ENCODE peak calls at places on chromosomes 1 and 21, in four cellular contexts. One of them, this sample, is unnamed.

GRCh38 chr21:44498280-44498964 is 41.6 kb downstream of the KRTAP10-1 start:
- DNase-seq in CD8-positive, alpha-beta memory T cell: no peak
- DNase-seq in suprapubic skin: no peak
- DNase-seq in fibroblast of lung: no peak
- DNase-seq in this sample: no peak

GRCh38 chr1:113124366-113124765 is 51.4 kb downstream of the LRIG2 start:
- DNase-seq in CD8-positive, alpha-beta memory T cell: no peak
- DNase-seq in suprapubic skin: no peak
- DNase-seq in fibroblast of lung: peak; percentile 29
- DNase-seq in this sample: no peak

GRCh38 chr1:20551161-20551560 is 1.2 kb upstream of the FAM43B start:
- DNase-seq in fibroblast of lung: no peak
- DNase-seq in CD8-positive, alpha-beta memory T cell: no peak
- DNase-seq in suprapubic skin: no peak
- DNase-seq in this sample: no peak

GRCh38 chr1:26034504-26035202 is 11.3 kb downstream of the SLC30A2 start:
- DNase-seq in CD8-positive, alpha-beta memory T cell: no peak
- DNase-seq in fibroblast of lung: no peak
- DNase-seq in suprapubic skin: no peak
- DNase-seq in this sample: no peak

GRCh38 chr1:178489399-178489798 is 7.4 kb downstream of the CLEC20A start:
- DNase-seq in fibroblast of lung: no peak
- DNase-seq in CD8-positive, alpha-beta memory T cell: no peak
- DNase-seq in suprapubic skin: no peak
- DNase-seq in this sample: no peak

GRCh38 chr21:31524140-31524539 is 135.4 kb upstream of the SOD1 start:
- DNase-seq in CD8-positive, alpha-beta memory T cell: no peak
- DNase-seq in fibroblast of lung: no peak
- DNase-seq in suprapubic skin: no peak
- DNase-seq in this sample: no peak

GRCh38 chr1:85134583-85135455 is 66.0 kb downstream of the SYDE2 start:
- DNase-seq in fibroblast of lung: no peak
- DNase-seq in suprapubic skin: no peak
- DNase-seq in CD8-positive, alpha-beta memory T cell: no peak
- DNase-seq in this sample: peak; percentile 88

GRCh38 chr1:27099154-27099903 is 55.6 kb downstream of the SLC9A1 start:
- DNase-seq in CD8-positive, alpha-beta memory T cell: no peak
- DNase-seq in fibroblast of lung: peak; percentile 71
- DNase-seq in suprapubic skin: no peak
- DNase-seq in this sample: peak; percentile 90

GRCh38 chr1:100141192-100141591 is 8.2 kb downstream of the TRMT13 start:
- DNase-seq in suprapubic skin: no peak
- DNase-seq in fibroblast of lung: no peak
- DNase-seq in CD8-positive, alpha-beta memory T cell: no peak
- DNase-seq in this sample: no peak

GRCh38 chr1:54227091-54227602 is 27.2 kb downstream of the MRPL37 start:
- DNase-seq in suprapubic skin: no peak
- DNase-seq in CD8-positive, alpha-beta memory T cell: no peak
- DNase-seq in fibroblast of lung: peak; percentile 75
- DNase-seq in this sample: peak; percentile 62

GRCh38 chr1:22318279-22318983 is 133.2 kb upstream of the ZBTB40 start:
- DNase-seq in fibroblast of lung: no peak
- DNase-seq in suprapubic skin: no peak
- DNase-seq in CD8-positive, alpha-beta memory T cell: no peak
- DNase-seq in this sample: no peak

GRCh38 chr21:46122758-46123683 is 25.1 kb downstream of the COL6A2 start:
- DNase-seq in CD8-positive, alpha-beta memory T cell: no peak
- DNase-seq in suprapubic skin: peak; percentile 52
- DNase-seq in fibroblast of lung: no peak
- DNase-seq in this sample: no peak

GRCh38 chr1:31198591-31198990 is 41.1 kb downstream of the NKAIN1 start:
- DNase-seq in suprapubic skin: no peak
- DNase-seq in fibroblast of lung: no peak
- DNase-seq in CD8-positive, alpha-beta memory T cell: no peak
- DNase-seq in this sample: no peak

GRCh38 chr1:54381524-54381923 is 24.7 kb downstream of the SSBP3 start:
- DNase-seq in CD8-positive, alpha-beta memory T cell: no peak
- DNase-seq in suprapubic skin: no peak
- DNase-seq in fibroblast of lung: no peak
- DNase-seq in this sample: no peak

GRCh38 chr1:19087737-19088594 is 122.1 kb downstream of the UBR4 start:
- DNase-seq in fibroblast of lung: no peak
- DNase-seq in CD8-positive, alpha-beta memory T cell: no peak
- DNase-seq in suprapubic skin: no peak
- DNase-seq in this sample: no peak

GRCh38 chr1:75969550-75969949 is 37.3 kb upstream of the ASB17 start:
- DNase-seq in CD8-positive, alpha-beta memory T cell: no peak
- DNase-seq in fibroblast of lung: no peak
- DNase-seq in suprapubic skin: no peak
- DNase-seq in this sample: no peak

GRCh38 chr21:32994305-32994704 is 31.4 kb upstream of the OLIG2 start:
- DNase-seq in CD8-positive, alpha-beta memory T cell: no peak
- DNase-seq in fibroblast of lung: peak; percentile 2
- DNase-seq in suprapubic skin: no peak
- DNase-seq in this sample: peak; percentile 49

GRCh38 chr1:153356392-153357075 is 1.1 kb upstream of the S100A9 start:
- DNase-seq in CD8-positive, alpha-beta memory T cell: no peak
- DNase-seq in fibroblast of lung: no peak
- DNase-seq in suprapubic skin: no peak
- DNase-seq in this sample: no peak

GRCh38 chr1:72690871-72691270 is 408.5 kb upstream of the NEGR1 start:
- DNase-seq in suprapubic skin: no peak
- DNase-seq in fibroblast of lung: no peak
- DNase-seq in CD8-positive, alpha-beta memory T cell: no peak
- DNase-seq in this sample: no peak

GRCh38 chr1:152185544-152186391 is 26.7 kb upstream of the RPTN start:
- DNase-seq in CD8-positive, alpha-beta memory T cell: peak; percentile 36
- DNase-seq in fibroblast of lung: peak; percentile 61
- DNase-seq in suprapubic skin: no peak
- DNase-seq in this sample: peak; percentile 76

GRCh38 chr21:29822064-29822463 is 117.7 kb downstream of the GRIK1 start:
- DNase-seq in CD8-positive, alpha-beta memory T cell: no peak
- DNase-seq in suprapubic skin: no peak
- DNase-seq in fibroblast of lung: no peak
- DNase-seq in this sample: no peak

GRCh38 chr1:19862944-19863343 is 19.3 kb upstream of the OTUD3 start:
- DNase-seq in fibroblast of lung: no peak
- DNase-seq in CD8-positive, alpha-beta memory T cell: no peak
- DNase-seq in suprapubic skin: no peak
- DNase-seq in this sample: no peak

GRCh38 chr1:22780696-22781095 is 70.1 kb downstream of the EPHB2 start:
- DNase-seq in CD8-positive, alpha-beta memory T cell: no peak
- DNase-seq in suprapubic skin: no peak
- DNase-seq in fibroblast of lung: no peak
- DNase-seq in this sample: no peak

GRCh38 chr1:231382426-231382825 is 39.7 kb downstream of the EGLN1 start:
- DNase-seq in suprapubic skin: no peak
- DNase-seq in fibroblast of lung: no peak
- DNase-seq in CD8-positive, alpha-beta memory T cell: no peak
- DNase-seq in this sample: no peak

GRCh38 chr1:156499703-156500577 is 635 bp downstream of the MEF2D start:
- DNase-seq in fibroblast of lung: no peak
- DNase-seq in suprapubic skin: peak; percentile 86
- DNase-seq in CD8-positive, alpha-beta memory T cell: no peak
- DNase-seq in this sample: peak; percentile 71

GRCh38 chr1:181131255-181131901 is 42.9 kb downstream of the IER5 start:
- DNase-seq in suprapubic skin: no peak
- DNase-seq in fibroblast of lung: no peak
- DNase-seq in CD8-positive, alpha-beta memory T cell: no peak
- DNase-seq in this sample: no peak

GRCh38 chr1:205504311-205505075 is at the start of gene CDK18:
- DNase-seq in CD8-positive, alpha-beta memory T cell: peak; percentile 23
- DNase-seq in fibroblast of lung: peak; percentile 32
- DNase-seq in suprapubic skin: no peak
- DNase-seq in this sample: peak; percentile 36

GRCh38 chr1:103953386-103953785 is 203.7 kb downstream of the AMY1C start:
- DNase-seq in fibroblast of lung: no peak
- DNase-seq in CD8-positive, alpha-beta memory T cell: no peak
- DNase-seq in suprapubic skin: no peak
- DNase-seq in this sample: peak; percentile 16

GRCh38 chr1:13699510-13699909 is 478 bp upstream of the PRDM2 start:
- DNase-seq in fibroblast of lung: peak; percentile 21
- DNase-seq in CD8-positive, alpha-beta memory T cell: no peak
- DNase-seq in suprapubic skin: no peak
- DNase-seq in this sample: no peak

GRCh38 chr1:214209260-214209808 is 71.6 kb upstream of the SMYD2 start:
- DNase-seq in suprapubic skin: no peak
- DNase-seq in fibroblast of lung: no peak
- DNase-seq in CD8-positive, alpha-beta memory T cell: no peak
- DNase-seq in this sample: no peak

GRCh38 chr1:54278941-54279422 is 79.0 kb downstream of the MRPL37 start:
- DNase-seq in suprapubic skin: no peak
- DNase-seq in fibroblast of lung: peak; percentile 93
- DNase-seq in CD8-positive, alpha-beta memory T cell: no peak
- DNase-seq in this sample: peak; percentile 58

GRCh38 chr21:46441331-46441730 is 17.4 kb upstream of the DIP2A start:
- DNase-seq in suprapubic skin: no peak
- DNase-seq in CD8-positive, alpha-beta memory T cell: no peak
- DNase-seq in fibroblast of lung: no peak
- DNase-seq in this sample: no peak

GRCh38 chr1:89363196-89363595 is 663 bp upstream of the GBP6 start:
- DNase-seq in fibroblast of lung: peak; percentile 52
- DNase-seq in suprapubic skin: no peak
- DNase-seq in CD8-positive, alpha-beta memory T cell: no peak
- DNase-seq in this sample: peak; percentile 39

GRCh38 chr1:179166663-179167417 is 62.6 kb downstream of the ABL2 start:
- DNase-seq in fibroblast of lung: peak; percentile 73
- DNase-seq in CD8-positive, alpha-beta memory T cell: no peak
- DNase-seq in suprapubic skin: no peak
- DNase-seq in this sample: peak; percentile 71

GRCh38 chr1:65503427-65503826 is 83.0 kb downstream of the LEPR start:
- DNase-seq in CD8-positive, alpha-beta memory T cell: no peak
- DNase-seq in fibroblast of lung: peak; percentile 35
- DNase-seq in suprapubic skin: no peak
- DNase-seq in this sample: no peak

GRCh38 chr21:33587792-33588484 is 546 bp downstream of the DONSON start:
- DNase-seq in CD8-positive, alpha-beta memory T cell: no peak
- DNase-seq in suprapubic skin: peak; percentile 74
- DNase-seq in fibroblast of lung: peak; percentile 26
- DNase-seq in this sample: peak; percentile 72

DNA sequence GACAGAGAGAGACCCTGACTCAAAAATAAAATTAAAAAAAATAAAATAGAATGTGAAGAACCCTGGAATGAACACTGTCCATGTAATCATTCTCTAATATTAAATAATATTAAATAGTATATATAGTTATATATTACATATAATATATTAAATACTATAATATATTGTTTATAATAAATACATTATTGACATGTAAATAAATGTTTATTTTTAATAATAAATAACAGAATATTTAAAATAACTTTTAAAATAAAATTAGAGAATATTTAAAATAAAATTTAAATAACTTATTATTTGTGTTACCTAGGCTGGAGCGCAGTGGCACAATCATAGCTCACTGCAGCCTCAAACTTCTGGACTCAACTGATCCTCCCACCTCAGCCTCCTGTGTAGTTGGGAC is 32.1 kb downstream of the TRAF5 start:
- DNase-seq in CD8-positive, alpha-beta memory T cell: no peak
- DNase-seq in fibroblast of lung: no peak
- DNase-seq in suprapubic skin: no peak
- DNase-seq in this sample: no peak
- H3K36me3 ChIP-seq in CD8-positive, alpha-beta memory T cell: peaks cover 25% of the 10 kb centered on the region
- H3K36me3 ChIP-seq in fibroblast of lung: no peaks in the 10 kb centered on the region
- H3K36me3 ChIP-seq in suprapubic skin: peaks cover 23% of the 10 kb centered on the region
- H3K36me3 ChIP-seq in this sample: peaks cover 4% of the 10 kb centered on the region

DNA sequence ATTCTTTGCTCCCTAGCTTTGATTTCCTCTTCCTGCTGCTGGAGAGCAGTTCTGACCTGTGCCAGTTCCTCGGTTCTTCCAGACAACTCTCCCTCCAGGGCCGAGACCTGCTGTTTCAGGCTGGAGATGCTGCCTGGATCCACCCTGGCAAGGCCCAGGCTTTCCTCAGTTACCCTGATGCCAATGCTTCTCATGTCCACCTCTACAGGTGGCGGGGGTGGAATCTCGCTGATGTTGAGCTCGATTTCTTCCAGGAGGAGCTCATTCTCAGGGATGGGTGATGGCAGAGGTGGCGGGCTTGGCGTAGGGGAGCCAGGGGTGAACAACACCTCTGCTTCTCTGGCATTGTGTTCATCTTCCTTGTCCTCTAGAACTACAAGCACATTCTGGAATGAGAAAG is 45.3 kb downstream of the KANK4 start:
- DNase-seq in fibroblast of lung: no peak
- DNase-seq in suprapubic skin: no peak
- DNase-seq in CD8-positive, alpha-beta memory T cell: no peak
- DNase-seq in this sample: no peak
- H3K36me3 ChIP-seq in fibroblast of lung: no peaks in the 10 kb centered on the region
- H3K36me3 ChIP-seq in suprapubic skin: no peaks in the 10 kb centered on the region
- H3K36me3 ChIP-seq in CD8-positive, alpha-beta memory T cell: no peaks in the 10 kb centered on the region
- H3K36me3 ChIP-seq in this sample: no peaks in the 10 kb centered on the region

GRCh38 chr1:3638027-3638426 is 11.9 kb downstream of the WRAP73 start:
- DNase-seq in suprapubic skin: peak; percentile 34
- DNase-seq in CD8-positive, alpha-beta memory T cell: no peak
- DNase-seq in fibroblast of lung: no peak
- DNase-seq in this sample: no peak

GRCh38 chr1:3641046-3641760 is 8.7 kb downstream of the WRAP73 start:
- DNase-seq in suprapubic skin: peak; percentile 31
- DNase-seq in fibroblast of lung: no peak
- DNase-seq in CD8-positive, alpha-beta memory T cell: no peak
- DNase-seq in this sample: no peak

GRCh38 chr1:3640113-3640932 is 9.6 kb downstream of the WRAP73 start:
- DNase-seq in CD8-positive, alpha-beta memory T cell: no peak
- DNase-seq in suprapubic skin: peak; percentile 56
- DNase-seq in fibroblast of lung: no peak
- DNase-seq in this sample: no peak

GRCh38 chr1:3638676-3639075 is 11.2 kb downstream of the WRAP73 start:
- DNase-seq in suprapubic skin: no peak
- DNase-seq in fibroblast of lung: no peak
- DNase-seq in CD8-positive, alpha-beta memory T cell: no peak
- DNase-seq in this sample: no peak

GRCh38 chr1:3639397-3639911 is 10.4 kb downstream of the WRAP73 start:
- DNase-seq in CD8-positive, alpha-beta memory T cell: no peak
- DNase-seq in suprapubic skin: peak; percentile 60
- DNase-seq in fibroblast of lung: no peak
- DNase-seq in this sample: no peak
- H3K36me3 ChIP-seq in CD8-positive, alpha-beta memory T cell: peaks cover 23% of the 10 kb centered on the region
- H3K36me3 ChIP-seq in suprapubic skin: peaks cover 74% of the 10 kb centered on the region
- H3K36me3 ChIP-seq in fibroblast of lung: peaks cover 9% of the 10 kb centered on the region
- H3K36me3 ChIP-seq in this sample: peaks cover 43% of the 10 kb centered on the region

GRCh38 chr1:236862231-236862591 is 67.1 kb downstream of the MTR start:
- DNase-seq in fibroblast of lung: no peak
- DNase-seq in CD8-positive, alpha-beta memory T cell: no peak
- DNase-seq in suprapubic skin: no peak
- DNase-seq in this sample: no peak
- H3K36me3 ChIP-seq in fibroblast of lung: peaks cover 3% of the 10 kb centered on the region
- H3K36me3 ChIP-seq in CD8-positive, alpha-beta memory T cell: peaks cover 59% of the 10 kb centered on the region
- H3K36me3 ChIP-seq in suprapubic skin: peaks cover 72% of the 10 kb centered on the region
- H3K36me3 ChIP-seq in this sample: peaks cover 40% of the 10 kb centered on the region

DNA sequence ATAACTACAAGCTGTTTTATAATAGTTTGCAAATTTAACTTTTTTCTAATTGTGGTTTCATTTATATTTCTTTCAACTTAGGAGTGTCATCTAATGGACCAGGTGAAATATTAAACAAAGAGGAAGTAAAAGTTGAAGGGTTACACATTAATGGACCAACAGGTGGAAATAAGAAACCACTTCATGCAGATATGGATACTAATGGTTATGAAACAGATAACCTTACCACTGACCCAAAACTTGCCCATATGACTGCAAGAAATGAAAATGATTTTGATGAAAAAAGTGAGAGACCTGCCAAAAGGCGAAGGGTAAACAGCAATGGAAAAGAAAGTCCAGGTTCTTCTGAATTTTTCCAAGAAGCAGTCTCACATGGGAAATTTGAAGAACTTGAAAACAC is 59.7 kb downstream of the MIER1 start:
- DNase-seq in suprapubic skin: no peak
- DNase-seq in CD8-positive, alpha-beta memory T cell: no peak
- DNase-seq in fibroblast of lung: no peak
- DNase-seq in this sample: no peak
- H3K36me3 ChIP-seq in suprapubic skin: peaks cover 63% of the 10 kb centered on the region
- H3K36me3 ChIP-seq in CD8-positive, alpha-beta memory T cell: peaks cover 46% of the 10 kb centered on the region
- H3K36me3 ChIP-seq in fibroblast of lung: peaks cover 6% of the 10 kb centered on the region
- H3K36me3 ChIP-seq in this sample: peaks cover 86% of the 10 kb centered on the region